ENCODE peak calls at places on chromosomes 5 and 9, in four cellular contexts. W, X, V and C are unnamed samples.

GRCh38 chr9:127523312-127523851 is 72.1 kb downstream of the LRSAM1 start:
- DNase-seq in V (no peak), W (no peak), X (peak; percentile 68), C (peak; percentile 41)

GRCh38 chr9:98302938-98303337 is 47.5 kb upstream of the TBC1D2 start:
- DNase-seq in W (no peak), X (no peak), V (no peak), C (no peak)

GRCh38 chr5:151384106-151384505 is 36.7 kb upstream of the SLC36A2 start:
- DNase-seq in W (no peak), X (no peak), V (no peak), C (no peak)

GRCh38 chr9:98219794-98220370 is 27.4 kb upstream of the CORO2A start:
- DNase-seq in X (no peak), W (no peak), V (no peak), C (no peak)

GRCh38 chr5:19928556-19929421 is 59.2 kb downstream of the CDH18 start:
- DNase-seq in W (peak; percentile 96), X (no peak), V (no peak), C (no peak)

GRCh38 chr9:110015759-110016158 is 192.2 kb downstream of the C9orf152 start:
- DNase-seq in V (no peak), W (no peak), X (no peak), C (no peak)

GRCh38 chr5:107672212-107673105 is 1.7 kb upstream of the EFNA5 start:
- DNase-seq in V (peak; percentile 51), W (peak; percentile 94), X (peak; percentile 86), C (peak; percentile 84)

GRCh38 chr9:106797299-106797698 is 65.7 kb upstream of the ZNF462 start:
- DNase-seq in V (peak; percentile 74), X (no peak), W (no peak), C (no peak)

GRCh38 chr9:99024959-99025358 is 80.0 kb upstream of the TGFBR1 start:
- DNase-seq in X (no peak), V (no peak), W (no peak), C (no peak)

GRCh38 chr5:74517700-74518099 is 122.8 kb downstream of the ENC1 start:
- DNase-seq in X (no peak), V (no peak), W (no peak), C (no peak)

GRCh38 chr5:180804129-180804601 is 1.6 kb upstream of the MGAT1 start:
- DNase-seq in W (no peak), X (no peak), V (no peak), C (no peak)

GRCh38 chr5:167699434-167699833 is 592.0 kb upstream of the WWC1 start:
- DNase-seq in V (no peak), X (no peak), W (peak; percentile 92), C (peak; percentile 84)

GRCh38 chr5:157511656-157512644 is 51.9 kb downstream of the NIPAL4 start:
- DNase-seq in X (no peak), W (peak; percentile 78), V (peak; percentile 84), C (no peak)

GRCh38 chr9:137279741-137280477 is 2.4 kb downstream of the TOR4A start:
- DNase-seq in X (no peak), V (no peak), W (no peak), C (no peak)
- H3K27me3 ChIP-seq in X (no peaks in the 10 kb centered on the region), V (no peaks in the 10 kb centered on the region), W (no peaks in the 10 kb centered on the region), C (no peaks in the 10 kb centered on the region)

GRCh38 chr5:134741052-134741451 is 2.7 kb downstream of the CAMLG start:
- DNase-seq in X (no peak), V (no peak), W (no peak), C (no peak)
- H3K4me1 ChIP-seq in X (no peaks in the 10 kb centered on the region), V (no peaks in the 10 kb centered on the region), W (peaks cover 9% of the 10 kb centered on the region), C (peaks cover 2% of the 10 kb centered on the region)

DNA sequence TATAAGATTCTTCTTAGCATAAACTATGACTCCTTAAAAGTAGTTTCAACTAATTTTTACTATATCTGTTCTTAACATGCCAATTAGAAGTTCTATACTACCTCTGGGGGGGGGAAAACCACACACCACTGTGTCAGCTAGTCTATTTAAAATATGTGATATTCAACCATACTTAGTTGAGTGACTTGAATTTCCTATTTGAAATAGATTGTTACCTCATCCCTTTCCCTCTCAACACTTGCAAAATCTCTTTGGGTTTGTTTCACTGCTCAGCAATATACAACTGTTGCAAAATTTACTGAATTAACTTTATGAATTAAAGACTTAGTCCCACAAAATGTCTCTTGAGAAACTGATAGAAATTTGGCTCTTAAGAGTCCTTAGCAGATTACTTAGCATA is 151.1 kb upstream of the POU5F2 start:
- DNase-seq in W (no peak), X (no peak), V (no peak), C (no peak)
- H3K27me3 ChIP-seq in W (no peaks in the 10 kb centered on the region), X (no peaks in the 10 kb centered on the region), V (no peaks in the 10 kb centered on the region), C (no peaks in the 10 kb centered on the region)

DNA sequence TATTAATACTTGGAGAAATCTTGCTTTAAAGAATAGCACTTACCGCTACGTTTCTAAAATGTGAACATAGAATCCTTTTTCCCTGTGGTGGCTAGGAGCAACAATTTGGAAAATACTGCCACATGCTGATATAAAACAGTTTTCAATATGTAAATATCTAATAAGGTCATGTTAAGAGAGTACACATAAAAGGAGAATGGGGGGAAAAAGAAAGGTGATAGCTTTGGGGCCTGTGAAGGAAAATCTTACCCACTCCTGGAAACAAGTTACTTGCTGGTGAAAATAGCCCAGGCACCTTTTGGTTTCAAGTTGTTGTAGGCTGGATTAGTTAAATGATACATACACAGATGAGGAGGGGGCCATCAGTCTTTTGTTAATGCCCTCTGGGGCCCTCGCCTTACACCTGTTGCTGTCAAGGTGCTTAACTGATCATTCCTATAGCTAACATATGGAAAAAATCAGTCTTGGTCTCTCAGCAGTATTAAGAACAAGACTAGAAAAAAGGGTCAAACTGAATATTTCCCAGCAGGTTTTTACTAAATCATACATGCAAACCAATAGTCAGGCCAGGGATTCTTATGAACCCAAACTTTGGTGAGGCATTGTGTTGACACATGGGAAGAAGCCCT is 24.1 kb downstream of the FYB1 start:
- DNase-seq in X (no peak), V (no peak), W (no peak), C (no peak)
- H3K4me1 ChIP-seq in X (no peaks in the 10 kb centered on the region), V (no peaks in the 10 kb centered on the region), W (no peaks in the 10 kb centered on the region), C (no peaks in the 10 kb centered on the region)

GRCh38 chr5:88818296-88818695 is 64.7 kb downstream of the MEF2C start:
- DNase-seq in V (no peak), W (no peak), X (no peak), C (no peak)
- H3K27me3 ChIP-seq in V (no peaks in the 10 kb centered on the region), W (no peaks in the 10 kb centered on the region), X (no peaks in the 10 kb centered on the region), C (no peaks in the 10 kb centered on the region)

GRCh38 chr5:95731571-95732554 is 727 bp downstream of the RHOBTB3 start:
- DNase-seq in V (peak; percentile 68), W (no peak), X (peak; percentile 75), C (no peak)
- H3K4me1 ChIP-seq in V (peaks cover 6% of the 10 kb centered on the region), W (peaks cover 55% of the 10 kb centered on the region), X (peaks cover 15% of the 10 kb centered on the region), C (peaks cover 1% of the 10 kb centered on the region)

GRCh38 chr5:3596261-3596825 is 711 bp downstream of the IRX1 start:
- DNase-seq in W (no peak), X (peak; percentile 28), V (no peak), C (no peak)
- H3K27me3 ChIP-seq in W (no peaks in the 10 kb centered on the region), X (peaks cover 83% of the 10 kb centered on the region), V (no peaks in the 10 kb centered on the region), C (peaks cover 82% of the 10 kb centered on the region)

GRCh38 chr9:135887585-135888050 is 19.7 kb downstream of the CAMSAP1 start:
- DNase-seq in X (no peak), V (no peak), W (no peak), C (no peak)
- H3K4me1 ChIP-seq in X (peaks cover 83% of the 10 kb centered on the region), V (no peaks in the 10 kb centered on the region), W (peaks cover 20% of the 10 kb centered on the region), C (peaks cover 16% of the 10 kb centered on the region)

GRCh38 chr5:177397875-177398390 is 2.5 kb downstream of the PFN3 start:
- DNase-seq in X (peak; percentile 20), V (no peak), W (no peak), C (no peak)
- H3K27me3 ChIP-seq in X (no peaks in the 10 kb centered on the region), V (no peaks in the 10 kb centered on the region), W (no peaks in the 10 kb centered on the region), C (no peaks in the 10 kb centered on the region)

GRCh38 chr5:65191554-65192126 is 290.1 kb downstream of the ADAMTS6 start:
- DNase-seq in X (no peak), W (no peak), V (no peak), C (no peak)

GRCh38 chr5:65186646-65187227 is 295.0 kb downstream of the ADAMTS6 start:
- DNase-seq in X (no peak), V (no peak), W (no peak), C (no peak)

GRCh38 chr5:65194871-65195270 is 286.8 kb downstream of the ADAMTS6 start:
- DNase-seq in W (no peak), V (no peak), X (no peak), C (no peak)

GRCh38 chr5:65192326-65192725 is 289.4 kb downstream of the ADAMTS6 start:
- DNase-seq in W (no peak), V (no peak), X (no peak), C (no peak)

GRCh38 chr5:65190328-65191053 is 291.2 kb downstream of the ADAMTS6 start:
- DNase-seq in W (no peak), V (no peak), X (no peak), C (no peak)
- H3K4me1 ChIP-seq in W (no peaks in the 10 kb centered on the region), V (no peaks in the 10 kb centered on the region), X (no peaks in the 10 kb centered on the region), C (no peaks in the 10 kb centered on the region)